ENCODE peak calls at places on chromosomes 5 and 9, in six cellular contexts. N, I, O, K, L and B are unnamed samples.

GRCh38 chr5:83974151-83974822 is 253.6 kb upstream of the HAPLN1 start:
- DNase-seq in N (peak; percentile 29), I (no peak), O (no peak), K (peak; percentile 65), L (peak; percentile 52), B (no peak)

GRCh38 chr5:154526231-154527226 is 48.5 kb upstream of the HAND1 start:
- DNase-seq in N (no peak), I (no peak), O (no peak), K (no peak), L (no peak), B (no peak)

GRCh38 chr9:115115924-115116323 is 2.0 kb downstream of the TNC start:
- DNase-seq in N (peak; percentile 37), I (no peak), O (no peak), K (peak; percentile 89), L (peak; percentile 73), B (no peak)

GRCh38 chr5:69450116-69450515 is 35.2 kb downstream of the MARVELD2 start:
- DNase-seq in N (peak; percentile 89), I (no peak), O (peak; percentile 49), K (peak; percentile 96), L (peak; percentile 87), B (no peak)

GRCh38 chr9:127779136-127779981 is 893 bp upstream of the SH2D3C start:
- DNase-seq in N (no peak), I (no peak), O (no peak), K (no peak), L (no peak), B (no peak)

GRCh38 chr9:134219721-134220060 is 55.3 kb upstream of the RNU6ATAC start:
- DNase-seq in N (no peak), I (no peak), O (no peak), K (no peak), L (no peak), B (no peak)

GRCh38 chr5:94218374-94218773 is 400.0 kb downstream of the KIAA0825 start:
- DNase-seq in N (peak; percentile 67), I (no peak), O (peak; percentile 7), K (peak; percentile 92), L (peak; percentile 20), B (no peak)

GRCh38 chr9:96021616-96022444 is 146.3 kb downstream of the ERCC6L2 start:
- DNase-seq in N (no peak), I (peak; percentile 54), O (no peak), K (peak; percentile 10), L (no peak), B (no peak)

GRCh38 chr5:59992206-59992605 is 98.7 kb upstream of the PDE4D start:
- DNase-seq in N (no peak), I (no peak), O (no peak), K (no peak), L (no peak), B (no peak)

GRCh38 chr9:20784196-20784595 is 100.1 kb downstream of the FOCAD start:
- DNase-seq in N (no peak), I (no peak), O (no peak), K (no peak), L (no peak), B (no peak)

GRCh38 chr9:89483592-89484474 is 14.1 kb downstream of the SEMA4D start:
- DNase-seq in N (no peak), I (peak; percentile 22), O (no peak), K (no peak), L (no peak), B (no peak)

GRCh38 chr9:135501261-135502167 is 1.0 kb downstream of the MRPS2 start:
- DNase-seq in N (peak; percentile 74), I (no peak), O (peak; percentile 44), K (no peak), L (no peak), B (peak; percentile 44)

GRCh38 chr9:124044448-124044847 is 32.9 kb downstream of the LHX2 start:
- DNase-seq in N (no peak), I (no peak), O (no peak), K (no peak), L (no peak), B (no peak)

GRCh38 chr5:111606194-111606593 is 93.9 kb upstream of the STARD4 start:
- DNase-seq in N (peak; percentile 28), I (no peak), O (no peak), K (no peak), L (no peak), B (no peak)

GRCh38 chr9:122126340-122127333 is 32.9 kb downstream of the NDUFA8 start:
- DNase-seq in N (peak; percentile 50), I (no peak), O (peak; percentile 44), K (peak; percentile 65), L (no peak), B (no peak)

GRCh38 chr9:135530146-135530545 is 8.9 kb downstream of the LCN1 start:
- DNase-seq in N (no peak), I (no peak), O (no peak), K (no peak), L (no peak), B (no peak)

GRCh38 chr5:139774980-139775654 is 20.5 kb upstream of the PSD2 start:
- DNase-seq in N (peak; percentile 26), I (peak; percentile 63), O (peak; percentile 68), K (peak; percentile 41), L (peak; percentile 47), B (peak; percentile 41)

GRCh38 chr9:83706703-83707517 is 848 bp downstream of the UBQLN1 start:
- DNase-seq in N (peak; percentile 21), I (no peak), O (no peak), K (peak; percentile 33), L (peak; percentile 22), B (peak; percentile 18)

GRCh38 chr9:38694676-38695075 is 25.3 kb downstream of the FAM240B start:
- DNase-seq in N (no peak), I (peak; percentile 60), O (no peak), K (no peak), L (no peak), B (no peak)

GRCh38 chr5:25568294-25568693 is 923.5 kb upstream of the CDH10 start:
- DNase-seq in N (no peak), I (no peak), O (no peak), K (no peak), L (no peak), B (no peak)

GRCh38 chr5:27377626-27378025 is 339.2 kb upstream of the CDH9 start:
- DNase-seq in N (peak; percentile 7), I (no peak), O (peak; percentile 2), K (peak; percentile 19), L (peak; percentile 65), B (no peak)

GRCh38 chr5:83026930-83027687 is 50.1 kb downstream of the TMEM167A start:
- DNase-seq in N (no peak), I (no peak), O (no peak), K (no peak), L (no peak), B (no peak)

GRCh38 chr5:56839062-56839461 is 23.7 kb downstream of the MAP3K1 start:
- DNase-seq in N (no peak), I (no peak), O (no peak), K (no peak), L (no peak), B (no peak)

GRCh38 chr9:94717656-94718225 is 8.8 kb upstream of the AOPEP start:
- DNase-seq in N (peak; percentile 52), I (no peak), O (no peak), K (peak; percentile 64), L (peak; percentile 40), B (no peak)

GRCh38 chr9:87160148-87161107 is 213.1 kb upstream of the GAS1 start:
- DNase-seq in N (no peak), I (no peak), O (no peak), K (no peak), L (no peak), B (no peak)

GRCh38 chr9:7172445-7173115 is 414.8 kb downstream of the KDM4C start:
- DNase-seq in N (no peak), I (no peak), O (no peak), K (no peak), L (no peak), B (no peak)

GRCh38 chr5:68593211-68593701 is 377.7 kb downstream of the PIK3R1 start:
- DNase-seq in N (peak; percentile 5), I (no peak), O (no peak), K (peak; percentile 9), L (no peak), B (no peak)

GRCh38 chr9:34994429-34995287 is 5.1 kb downstream of the DNAJB5 start:
- DNase-seq in N (peak; percentile 48), I (peak; percentile 28), O (peak; percentile 45), K (peak; percentile 58), L (peak; percentile 32), B (peak; percentile 70)

GRCh38 chr9:92493741-92494387 is 11.6 kb upstream of the ASPN start:
- DNase-seq in N (no peak), I (no peak), O (no peak), K (no peak), L (no peak), B (no peak)

GRCh38 chr9:92764381-92764987 is at the start of gene BICD2:
- DNase-seq in N (no peak), I (peak; percentile 56), O (no peak), K (no peak), L (no peak), B (no peak)

GRCh38 chr5:77413049-77413448 is 79.1 kb downstream of the WDR41 start:
- DNase-seq in N (no peak), I (no peak), O (no peak), K (no peak), L (no peak), B (no peak)

GRCh38 chr5:115258001-115258400 is 4.7 kb downstream of the PGGT1B start:
- DNase-seq in N (peak; percentile 41), I (no peak), O (no peak), K (peak; percentile 20), L (no peak), B (no peak)

GRCh38 chr9:120922404-120923173 is 4.0 kb downstream of the TRAF1 start:
- DNase-seq in N (no peak), I (no peak), O (no peak), K (no peak), L (no peak), B (no peak)

GRCh38 chr9:107942870-107943269 is 453.3 kb upstream of the KLF4 start:
- DNase-seq in N (peak; percentile 4), I (no peak), O (no peak), K (no peak), L (peak; percentile 36), B (no peak)